ENCODE peak calls at places on chromosome 11, in four cellular contexts. V is NCI-H460, Y is GM19239, G is DMS153. P is an unnamed sample.

GRCh38 chr11:71194702-71195101 is 57.7 kb downstream of the SHANK2 start:
- DNase-seq in V (no peak), Y (no peak), G (no peak), P (no peak)

GRCh38 chr11:78227906-78228305 is 39.2 kb downstream of the USP35 start:
- DNase-seq in V (no peak), Y (no peak), G (no peak), P (no peak)

GRCh38 chr11:3604169-3604568 is 37.6 kb downstream of the ART5 start:
- DNase-seq in V (no peak), Y (no peak), G (no peak), P (no peak)

GRCh38 chr11:85912414-85912813 is 57.2 kb downstream of the CCDC83 start:
- DNase-seq in V (no peak), Y (no peak), G (no peak), P (no peak)

GRCh38 chr11:120254788-120255518 is 15.0 kb downstream of the POU2F3 start:
- DNase-seq in V (no peak), Y (no peak), G (peak), P (no peak)

GRCh38 chr11:117465236-117465997 is 137.8 kb downstream of the CEP164 start:
- DNase-seq in V (no peak), Y (no peak), G (no peak), P (no peak)

GRCh38 chr11:27524155-27524554 is 17.6 kb upstream of the LIN7C start:
- DNase-seq in V (peak), Y (no peak), G (no peak), P (no peak)

GRCh38 chr11:18650859-18651557 is 16.9 kb upstream of the SPTY2D1 start:
- DNase-seq in V (peak), Y (peak), G (no peak), P (peak)

GRCh38 chr11:126607374-126607773 is 251.9 kb downstream of the ST3GAL4 start:
- DNase-seq in V (peak), Y (no peak), G (peak), P (peak)

GRCh38 chr11:92453055-92453454 is 228.4 kb downstream of the FAT3 start:
- DNase-seq in V (no peak), Y (no peak), G (no peak), P (no peak)

GRCh38 chr11:21909145-21909544 is 283.7 kb upstream of the ANO5 start:
- DNase-seq in V (peak), Y (no peak), G (no peak), P (no peak)

GRCh38 chr11:65300621-65301290 is 13.9 kb upstream of the CDC42EP2 start:
- DNase-seq in V (no peak), Y (no peak), G (no peak), P (no peak)

GRCh38 chr11:20004856-20005255 is 155.4 kb downstream of the DBX1 start:
- DNase-seq in V (no peak), Y (no peak), G (no peak), P (no peak)

GRCh38 chr11:89355649-89356048 is 135.5 kb downstream of the NOX4 start:
- DNase-seq in V (no peak), Y (no peak), G (no peak), P (no peak)

P was measured in GM12892.